ENCODE peak calls at places on chromosome 2, in nine cellular contexts. One of them, this sample, is unnamed.

GRCh38 chr2:173151671-173152398 is 76.2 kb downstream of the MAP3K20 start:
- DNase-seq in caudate nucleus: no peak
- DNase-seq in hypothalamus: no peak
- DNase-seq in Calu3: no peak
- DNase-seq in anterior cingulate cortex: no peak
- DNase-seq in NCI-H2029: no peak
- DNase-seq in AG08395: no peak
- DNase-seq in NCI-H446: no peak
- DNase-seq in left ventricle myocardium superior: no peak
- DNase-seq in this sample: no peak

GRCh38 chr2:237702439-237703397 is 75.3 kb downstream of the LRRFIP1 start:
- DNase-seq in NCI-H446: no peak
- DNase-seq in NCI-H2029: no peak
- DNase-seq in Calu3: peak; percentile 47
- DNase-seq in anterior cingulate cortex: no peak
- DNase-seq in AG08395: peak; percentile 55
- DNase-seq in left ventricle myocardium superior: peak; percentile 74
- DNase-seq in hypothalamus: no peak
- DNase-seq in caudate nucleus: no peak
- DNase-seq in this sample: no peak

GRCh38 chr2:13607139-13607538 is 890.4 kb downstream of the TRIB2 start:
- DNase-seq in caudate nucleus: no peak
- DNase-seq in AG08395: no peak
- DNase-seq in left ventricle myocardium superior: no peak
- DNase-seq in hypothalamus: no peak
- DNase-seq in anterior cingulate cortex: no peak
- DNase-seq in NCI-H446: no peak
- DNase-seq in NCI-H2029: no peak
- DNase-seq in Calu3: no peak
- DNase-seq in this sample: no peak

GRCh38 chr2:42569116-42569711 is 782 bp downstream of the MTA3 start:
- DNase-seq in NCI-H2029: peak; percentile 3
- DNase-seq in caudate nucleus: no peak
- DNase-seq in anterior cingulate cortex: no peak
- DNase-seq in NCI-H446: no peak
- DNase-seq in left ventricle myocardium superior: peak; percentile 37
- DNase-seq in AG08395: peak; percentile 37
- DNase-seq in Calu3: no peak
- DNase-seq in hypothalamus: no peak
- DNase-seq in this sample: no peak

GRCh38 chr2:85935746-85936208 is 47.0 kb upstream of the ST3GAL5 start:
- DNase-seq in left ventricle myocardium superior: no peak
- DNase-seq in caudate nucleus: no peak
- DNase-seq in hypothalamus: no peak
- DNase-seq in AG08395: peak; percentile 50
- DNase-seq in anterior cingulate cortex: no peak
- DNase-seq in NCI-H446: peak; percentile 81
- DNase-seq in Calu3: peak; percentile 18
- DNase-seq in NCI-H2029: no peak
- DNase-seq in this sample: no peak

GRCh38 chr2:238761802-238762373 is 86.0 kb upstream of the TWIST2 start:
- DNase-seq in hypothalamus: no peak
- DNase-seq in Calu3: no peak
- DNase-seq in caudate nucleus: no peak
- DNase-seq in left ventricle myocardium superior: no peak
- DNase-seq in AG08395: peak; percentile 63
- DNase-seq in NCI-H2029: no peak
- DNase-seq in anterior cingulate cortex: no peak
- DNase-seq in NCI-H446: no peak
- DNase-seq in this sample: peak; percentile 60

GRCh38 chr2:58939388-58939787 is 698.3 kb upstream of the FANCL start:
- DNase-seq in caudate nucleus: no peak
- DNase-seq in anterior cingulate cortex: no peak
- DNase-seq in left ventricle myocardium superior: no peak
- DNase-seq in hypothalamus: no peak
- DNase-seq in AG08395: peak; percentile 19
- DNase-seq in Calu3: no peak
- DNase-seq in NCI-H446: no peak
- DNase-seq in NCI-H2029: no peak
- DNase-seq in this sample: no peak

GRCh38 chr2:51222106-51222505 is 190.2 kb upstream of the NRXN1 start:
- DNase-seq in caudate nucleus: no peak
- DNase-seq in NCI-H446: no peak
- DNase-seq in Calu3: no peak
- DNase-seq in AG08395: no peak
- DNase-seq in NCI-H2029: no peak
- DNase-seq in hypothalamus: no peak
- DNase-seq in left ventricle myocardium superior: no peak
- DNase-seq in anterior cingulate cortex: no peak
- DNase-seq in this sample: no peak

GRCh38 chr2:215828528-215829184 is 184.7 kb downstream of the MREG start:
- DNase-seq in left ventricle myocardium superior: no peak
- DNase-seq in hypothalamus: no peak
- DNase-seq in NCI-H446: peak; percentile 22
- DNase-seq in AG08395: peak; percentile 40
- DNase-seq in Calu3: peak; percentile 79
- DNase-seq in NCI-H2029: no peak
- DNase-seq in anterior cingulate cortex: no peak
- DNase-seq in caudate nucleus: no peak
- DNase-seq in this sample: peak; percentile 80

GRCh38 chr2:7119504-7119835 is 202.3 kb downstream of the RNF144A start:
- DNase-seq in Calu3: no peak
- DNase-seq in hypothalamus: no peak
- DNase-seq in AG08395: no peak
- DNase-seq in left ventricle myocardium superior: no peak
- DNase-seq in anterior cingulate cortex: no peak
- DNase-seq in caudate nucleus: no peak
- DNase-seq in NCI-H446: no peak
- DNase-seq in NCI-H2029: no peak
- DNase-seq in this sample: no peak

GRCh38 chr2:29259221-29259620 is 144.0 kb downstream of the CLIP4 start:
- DNase-seq in hypothalamus: no peak
- DNase-seq in anterior cingulate cortex: no peak
- DNase-seq in Calu3: no peak
- DNase-seq in NCI-H2029: no peak
- DNase-seq in AG08395: no peak
- DNase-seq in left ventricle myocardium superior: no peak
- DNase-seq in caudate nucleus: no peak
- DNase-seq in NCI-H446: no peak
- DNase-seq in this sample: no peak

This sample was measured in T47D.